ENCODE peak calls at places on chromosomes 6 and 20, in seven cellular contexts. X is cardiac fibroblast; L is fibroblast of mammary gland; N is fibroblast of villous mesenchyme; Q is CD4-positive, alpha-beta memory T cell; F is skeletal muscle cell; G is small intestine. K is an unnamed sample.

GRCh38 chr6:14361297-14361696 is 243.7 kb downstream of the CD83 start:
- DNase-seq in X (no peak), L (no peak), N (no peak), Q (no peak), F (no peak), G (no peak), K (no peak)

GRCh38 chr20:50762435-50763201 is 31.2 kb downstream of the PARD6B start:
- DNase-seq in X (peak; percentile 65), L (peak; percentile 63), N (peak; percentile 73), Q (no peak), F (no peak), G (no peak), K (peak; percentile 48)

GRCh38 chr6:42166444-42167141 is 6.6 kb upstream of the GUCA1A start:
- DNase-seq in X (peak; percentile 72), L (peak; percentile 66), N (peak; percentile 73), Q (peak; percentile 73), F (peak; percentile 31), G (peak; percentile 89), K (peak; percentile 71)

GRCh38 chr20:23434521-23435313 is 4.8 kb upstream of the CSTL1 start:
- DNase-seq in X (no peak), L (no peak), N (no peak), Q (no peak), F (no peak), G (no peak), K (no peak)

GRCh38 chr6:89082439-89082838 is 1.9 kb downstream of the PNRC1 start:
- DNase-seq in X (peak; percentile 41), L (peak; percentile 45), N (peak; percentile 50), Q (no peak), F (no peak), G (peak; percentile 46), K (peak; percentile 38)

GRCh38 chr6:125700591-125701353 is 48.7 kb upstream of the HEY2 start:
- DNase-seq in X (no peak), L (no peak), N (no peak), Q (no peak), F (no peak), G (no peak), K (no peak)

GRCh38 chr6:157840776-157841175 is 17.7 kb downstream of the SNX9 start:
- DNase-seq in X (peak; percentile 62), L (peak; percentile 66), N (peak; percentile 65), Q (no peak), F (peak; percentile 47), G (no peak), K (peak; percentile 76)

GRCh38 chr20:2103454-2104153 is 2.0 kb downstream of the STK35 start:
- DNase-seq in X (peak; percentile 10), L (no peak), N (no peak), Q (no peak), F (no peak), G (no peak), K (peak; percentile 12)

GRCh38 chr20:50152394-50153152 is 950 bp downstream of the PEDS1 start:
- DNase-seq in X (peak; percentile 19), L (no peak), N (no peak), Q (no peak), F (no peak), G (peak; percentile 76), K (no peak)

GRCh38 chr20:30912006-30912660 is 345.3 kb upstream of the DEFB115 start:
- DNase-seq in X (peak; percentile 60), L (no peak), N (no peak), Q (no peak), F (no peak), G (no peak), K (no peak)
- H3K4me3 ChIP-seq in X (no peak overlapping the region), L (no peak overlapping the region), N (no peak overlapping the region), Q (no peak overlapping the region), F (peak overlapping the region; percentile 15), G (no peak overlapping the region), K (no peak overlapping the region)

GRCh38 chr20:63208346-63208924 is 7.5 kb downstream of the YTHDF1 start:
- DNase-seq in X (no peak), L (no peak), N (no peak), Q (no peak), F (no peak), G (no peak), K (no peak)
- H3K4me3 ChIP-seq in X (no peak overlapping the region), L (no peak overlapping the region), N (no peak overlapping the region), Q (no peak overlapping the region), F (no peak overlapping the region), G (no peak overlapping the region), K (no peak overlapping the region)

GRCh38 chr6:20182926-20183521 is 29.2 kb downstream of the MBOAT1 start:
- DNase-seq in X (no peak), L (no peak), N (no peak), Q (no peak), F (peak; percentile 3), G (peak; percentile 94), K (peak; percentile 30)

GRCh38 chr6:20191951-20192350 is 20.3 kb downstream of the MBOAT1 start:
- DNase-seq in X (no peak), L (no peak), N (no peak), Q (no peak), F (no peak), G (peak; percentile 79), K (no peak)

GRCh38 chr6:20188630-20189075 is 23.6 kb downstream of the MBOAT1 start:
- DNase-seq in X (no peak), L (no peak), N (no peak), Q (no peak), F (no peak), G (no peak), K (no peak)

GRCh38 chr6:20182069-20182468 is 30.2 kb downstream of the MBOAT1 start:
- DNase-seq in X (no peak), L (no peak), N (no peak), Q (no peak), F (no peak), G (no peak), K (no peak)

GRCh38 chr6:20186981-20187380 is 25.3 kb downstream of the MBOAT1 start:
- DNase-seq in X (no peak), L (no peak), N (no peak), Q (no peak), F (no peak), G (no peak), K (no peak)
- H3K4me3 ChIP-seq in X (no peak overlapping the region), L (no peak overlapping the region), N (no peak overlapping the region), Q (no peak overlapping the region), F (no peak overlapping the region), G (no peak overlapping the region), K (no peak overlapping the region)

GRCh38 chr6:27477318-27478013 is 4.6 kb upstream of the ZNF184 start:
- DNase-seq in X (no peak), L (no peak), N (no peak), Q (no peak), F (no peak), G (no peak), K (no peak)
- H3K4me3 ChIP-seq in X (no peak overlapping the region), L (peak overlapping the region; percentile 93), N (peak overlapping the region; percentile 92), Q (peak overlapping the region; percentile 88), F (peak overlapping the region; percentile 88), G (no peak overlapping the region), K (peak overlapping the region; percentile 87)

GRCh38 chr6:107362271-107362604 is 97.1 kb downstream of the PDSS2 start:
- DNase-seq in X (no peak), L (no peak), N (no peak), Q (no peak), F (no peak), G (no peak), K (no peak)

GRCh38 chr6:107360476-107360875 is 98.9 kb downstream of the PDSS2 start:
- DNase-seq in X (peak; percentile 48), L (peak; percentile 44), N (no peak), Q (no peak), F (peak; percentile 18), G (no peak), K (no peak)

GRCh38 chr6:107357842-107358241 is 101.5 kb downstream of the PDSS2 start:
- DNase-seq in X (no peak), L (no peak), N (no peak), Q (no peak), F (no peak), G (no peak), K (no peak)

DNA sequence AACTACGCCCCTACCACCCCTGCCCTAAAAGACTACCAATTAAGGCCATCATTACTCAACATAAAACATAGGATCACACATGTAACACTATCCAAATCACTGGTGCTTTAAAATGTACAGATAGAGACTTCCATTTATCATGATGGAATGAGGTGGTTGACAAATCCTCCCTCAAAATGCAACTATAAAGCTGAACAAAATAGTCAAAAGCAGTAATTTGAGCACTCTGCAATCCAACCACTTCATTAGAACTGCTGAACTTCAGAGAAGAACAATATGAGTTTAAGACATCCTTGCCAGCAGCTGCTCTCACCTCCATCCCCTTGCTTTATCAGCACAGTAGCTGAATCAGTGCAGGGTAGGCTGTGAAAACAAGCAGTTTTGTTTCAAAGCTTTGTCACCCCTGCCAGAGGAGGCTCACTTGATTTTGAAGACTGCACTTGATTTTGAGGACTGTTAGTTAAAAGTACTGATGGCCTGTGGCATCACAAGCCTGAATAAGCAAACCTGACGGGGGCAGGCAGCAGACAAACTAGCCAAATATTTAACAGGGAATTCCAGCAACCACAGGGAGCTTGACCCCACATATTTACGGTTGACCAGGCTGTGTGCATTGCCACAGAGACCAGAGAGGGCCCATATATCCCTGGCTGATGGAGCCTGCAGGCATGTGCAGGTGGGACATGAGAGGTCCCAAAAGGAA is 97.6 kb downstream of the PDSS2 start:
- DNase-seq in X (peak; percentile 82), L (peak; percentile 64), N (peak; percentile 59), Q (no peak), F (peak; percentile 43), G (no peak), K (peak; percentile 79)
- H3K4me3 ChIP-seq in X (no peak overlapping the region), L (no peak overlapping the region), N (no peak overlapping the region), Q (no peak overlapping the region), F (no peak overlapping the region), G (no peak overlapping the region), K (no peak overlapping the region)

GRCh38 chr20:57535297-57535696 is 10.4 kb upstream of the CTCFL start:
- DNase-seq in X (no peak), L (no peak), N (no peak), Q (no peak), F (no peak), G (no peak), K (no peak)

GRCh38 chr20:57529810-57530209 is 4.9 kb upstream of the CTCFL start:
- DNase-seq in X (no peak), L (no peak), N (no peak), Q (no peak), F (no peak), G (no peak), K (no peak)

GRCh38 chr20:57530327-57530981 is 5.5 kb upstream of the CTCFL start:
- DNase-seq in X (no peak), L (no peak), N (peak; percentile 16), Q (no peak), F (no peak), G (no peak), K (no peak)

GRCh38 chr20:57529160-57529585 is 4.2 kb upstream of the CTCFL start:
- DNase-seq in X (no peak), L (no peak), N (no peak), Q (no peak), F (no peak), G (no peak), K (no peak)

GRCh38 chr20:57531986-57532566 is 7.1 kb upstream of the CTCFL start:
- DNase-seq in X (no peak), L (no peak), N (no peak), Q (no peak), F (no peak), G (peak; percentile 95), K (no peak)
- H3K4me3 ChIP-seq in X (no peak overlapping the region), L (no peak overlapping the region), N (no peak overlapping the region), Q (no peak overlapping the region), F (no peak overlapping the region), G (no peak overlapping the region), K (no peak overlapping the region)

GRCh38 chr6:40906759-40907158 is 132.3 kb downstream of the UNC5CL start:
- DNase-seq in X (peak; percentile 8), L (peak; percentile 50), N (no peak), Q (no peak), F (no peak), G (peak; percentile 82), K (peak; percentile 20)
- H3K4me3 ChIP-seq in X (no peak overlapping the region), L (no peak overlapping the region), N (no peak overlapping the region), Q (no peak overlapping the region), F (no peak overlapping the region), G (no peak overlapping the region), K (no peak overlapping the region)

K was measured in astrocyte of the spinal cord.